ENCODE peak calls at places on chromosomes 7 and 10, in ten cellular contexts. V is A673; P is tibial artery; B is AG04450; L is esophagus squamous epithelium; F is psoas muscle; U is A549; G is hepatocyte; A is keratinocyte; O is CD4-positive, alpha-beta T cell. K is an unnamed sample.

GRCh38 chr7:107596881-107597581 is 17.0 kb downstream of the BCAP29 start:
- DNase-seq in V (no peak), P (no peak), B (no peak), L (no peak), F (no peak), U (no peak), G (no peak), A (no peak), O (no peak), K (no peak)

GRCh38 chr7:99310004-99310403 is 15.7 kb upstream of the ARPC1A start:
- DNase-seq in V (no peak), P (no peak), B (no peak), L (no peak), F (no peak), U (no peak), G (no peak), A (no peak), O (no peak), K (no peak)

GRCh38 chr10:122417667-122418066 is 36.8 kb upstream of the ARMS2 start:
- DNase-seq in V (no peak), P (no peak), B (no peak), L (no peak), F (no peak), U (no peak), G (no peak), A (no peak), O (no peak), K (no peak)

GRCh38 chr10:86070278-86070677 is 296.3 kb downstream of the GRID1 start:
- DNase-seq in V (no peak), P (no peak), B (no peak), L (no peak), F (no peak), U (no peak), G (no peak), A (no peak), O (no peak), K (no peak)

GRCh38 chr7:38704041-38704547 is 72.9 kb upstream of the AMPH start:
- DNase-seq in V (no peak), P (no peak), B (no peak), L (no peak), F (no peak), U (no peak), G (no peak), A (no peak), O (no peak), K (no peak)

GRCh38 chr7:117810642-117811512 is 62.4 kb downstream of the CTTNBP2 start:
- DNase-seq in V (no peak), P (no peak), B (no peak), L (no peak), F (no peak), U (no peak), G (no peak), A (no peak), O (no peak), K (no peak)

GRCh38 chr7:6271091-6271658 is 1.2 kb downstream of the CYTH3 start:
- DNase-seq in V (peak; percentile 76), P (peak; percentile 76), B (no peak), L (no peak), F (peak; percentile 78), U (peak; percentile 92), G (peak; percentile 54), A (no peak), O (peak; percentile 30), K (no peak)

GRCh38 chr10:66837990-66838389 is 87.8 kb upstream of the LRRTM3 start:
- DNase-seq in V (peak; percentile 26), P (no peak), B (peak; percentile 30), L (no peak), F (no peak), U (no peak), G (no peak), A (no peak), O (no peak), K (no peak)

GRCh38 chr10:42864575-42864974 is 82.0 kb downstream of the BMS1 start:
- DNase-seq in V (no peak), P (no peak), B (no peak), L (no peak), F (no peak), U (no peak), G (no peak), A (no peak), O (no peak), K (peak; percentile 9)

GRCh38 chr10:28105561-28105960 is 106.7 kb upstream of the ODAD2 start:
- DNase-seq in V (no peak), P (no peak), B (no peak), L (no peak), F (no peak), U (no peak), G (no peak), A (no peak), O (no peak), K (no peak)

GRCh38 chr10:18214692-18215563 is 74.7 kb downstream of the CACNB2 start:
- DNase-seq in V (peak; percentile 85), P (peak; percentile 53), B (no peak), L (no peak), F (no peak), U (peak; percentile 48), G (peak; percentile 70), A (no peak), O (no peak), K (peak; percentile 45)

GRCh38 chr7:27122075-27122910 is 8.3 kb downstream of the HOXA4 start:
- DNase-seq in V (no peak), P (no peak), B (no peak), L (no peak), F (no peak), U (peak; percentile 55), G (peak; percentile 58), A (no peak), O (no peak), K (no peak)

GRCh38 chr7:123401295-123401694 is 133.1 kb downstream of the IQUB start:
- DNase-seq in V (peak; percentile 16), P (no peak), B (no peak), L (no peak), F (no peak), U (no peak), G (no peak), A (no peak), O (no peak), K (no peak)

GRCh38 chr7:128084896-128085608 is 53.8 kb upstream of the LRRC4 start:
- DNase-seq in V (no peak), P (no peak), B (no peak), L (no peak), F (no peak), U (no peak), G (no peak), A (no peak), O (no peak), K (no peak)

GRCh38 chr7:81692146-81692905 is 77.5 kb downstream of the HGF start:
- DNase-seq in V (no peak), P (no peak), B (peak; percentile 53), L (no peak), F (no peak), U (no peak), G (no peak), A (no peak), O (no peak), K (no peak)

GRCh38 chr10:124522903-124523260 is 61.3 kb downstream of the LHPP start:
- DNase-seq in V (no peak), P (no peak), B (no peak), L (no peak), F (peak; percentile 45), U (no peak), G (peak; percentile 54), A (no peak), O (no peak), K (no peak)

GRCh38 chr7:74199551-74200355 is 10.1 kb upstream of the LAT2 start:
- DNase-seq in V (no peak), P (no peak), B (no peak), L (no peak), F (no peak), U (no peak), G (no peak), A (no peak), O (no peak), K (peak; percentile 61)

GRCh38 chr10:80681142-80681541 is 143.4 kb downstream of the SH2D4B start:
- DNase-seq in V (no peak), P (no peak), B (no peak), L (no peak), F (no peak), U (no peak), G (no peak), A (no peak), O (no peak), K (no peak)

GRCh38 chr10:29733323-29733722 is 98.6 kb upstream of the SVIL start:
- DNase-seq in V (no peak), P (no peak), B (no peak), L (no peak), F (no peak), U (no peak), G (no peak), A (no peak), O (no peak), K (no peak)
- H3K27ac ChIP-seq in V (no peak overlapping the region), P (peak overlapping the region; percentile 97), B (no peak overlapping the region), L (peak overlapping the region; percentile 100), F (peak overlapping the region; percentile 98), U (no peak overlapping the region), G (no peak overlapping the region), A (no peak overlapping the region), O (no peak overlapping the region), K (no peak overlapping the region)

GRCh38 chr10:113038985-113039384 is 88.9 kb downstream of the TCF7L2 start:
- DNase-seq in V (no peak), P (no peak), B (no peak), L (no peak), F (no peak), U (no peak), G (no peak), A (no peak), O (no peak), K (no peak)
- TF ChIP-seq CTCF in V (no peak), P (no peak), B (no peak), L (no peak), F (no peak), U (no peak), G (no peak), A (no peak), O (no peak), K (no peak)

GRCh38 chr10:59460601-59461000 is 98.3 kb upstream of the FAM13C start:
- DNase-seq in V (no peak), P (no peak), B (no peak), L (no peak), F (no peak), U (no peak), G (no peak), A (no peak), O (no peak), K (no peak)
- H3K27ac ChIP-seq in V (no peak overlapping the region), P (no peak overlapping the region), B (no peak overlapping the region), L (no peak overlapping the region), F (no peak overlapping the region), U (no peak overlapping the region), G (no peak overlapping the region), A (no peak overlapping the region), O (no peak overlapping the region), K (no peak overlapping the region)

DNA sequence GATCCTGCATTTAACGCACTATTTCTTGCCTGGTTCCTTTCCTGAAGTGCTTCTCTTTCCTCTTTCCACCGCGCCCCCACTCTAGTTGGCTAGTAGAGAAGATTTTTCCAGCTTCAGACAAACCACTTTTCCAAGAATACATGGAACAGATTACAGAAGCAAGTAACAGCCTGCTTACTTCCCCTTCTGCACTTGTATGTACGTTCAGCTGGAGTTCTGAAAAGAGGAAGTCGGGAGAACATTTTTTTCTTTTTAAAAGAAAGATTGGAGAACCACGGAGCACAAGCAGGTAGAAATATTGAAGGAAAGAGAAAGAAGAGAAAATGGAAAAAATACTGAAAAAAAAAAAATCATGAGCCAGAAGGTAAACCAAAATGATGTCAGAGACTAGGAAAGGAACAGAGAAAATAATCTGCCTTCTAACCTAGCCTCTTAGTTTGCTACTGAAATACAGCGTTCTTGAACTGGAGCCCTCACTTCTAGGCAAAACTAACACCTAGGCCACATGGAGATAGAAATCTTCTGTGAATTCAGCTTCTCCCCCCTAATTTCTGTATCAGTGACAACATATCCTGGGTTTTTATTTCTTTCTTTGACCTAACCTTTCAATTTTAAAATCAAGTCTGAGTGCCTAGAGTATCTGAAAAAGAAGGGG is 100.2 kb upstream of the GLCCI1 start:
- DNase-seq in V (no peak), P (peak; percentile 23), B (no peak), L (no peak), F (no peak), U (no peak), G (no peak), A (no peak), O (no peak), K (no peak)
- TF ChIP-seq CTCF in V (no peak), P (no peak), B (no peak), L (no peak), F (no peak), U (no peak), G (no peak), A (no peak), O (no peak), K (no peak)